ENCODE peak calls at places on chromosomes 1 and 21, in ten cellular contexts. J is kidney tubule cell; H is IMR-90; S is CD8-positive, alpha-beta T cell; U is left ventricle myocardium superior; Q is stimulated activated CD4-positive, alpha-beta T cell treated with anti-CD3 and anti-CD28 coated beads, Interleukin-1b, Interleukin-23, amount 100 ng/mL, for 1 hour; N is naive thymus-derived CD8-positive, alpha-beta T cell; E is pancreas; M is HuH-7; G is brain pericyte. V is an unnamed sample.

GRCh38 chr1:199855580-199855979 is 171.9 kb upstream of the NR5A2 start:
- DNase-seq in J (peak), H (peak), S (no peak), U (no peak), Q (no peak), N (no peak), E (no peak), M (no peak), G (no peak), V (no peak)

GRCh38 chr21:35643176-35643575 is 417.1 kb downstream of the SETD4 start:
- DNase-seq in J (peak), H (peak), S (no peak), U (no peak), Q (no peak), N (no peak), E (no peak), M (no peak), G (no peak), V (no peak)

GRCh38 chr1:74402873-74403272 is 109.5 kb downstream of the LRRC53 start:
- DNase-seq in J (no peak), H (no peak), S (no peak), U (no peak), Q (no peak), N (no peak), E (no peak), M (no peak), G (no peak), V (no peak)

GRCh38 chr1:94541175-94542087 is at the start of gene F3:
- DNase-seq in J (peak), H (peak), S (no peak), U (peak), Q (no peak), N (no peak), E (peak), M (peak), G (no peak), V (no peak)

GRCh38 chr1:23456226-23456625 is 27.8 kb downstream of the ASAP3 start:
- DNase-seq in J (no peak), H (no peak), S (no peak), U (no peak), Q (no peak), N (no peak), E (no peak), M (no peak), G (no peak), V (no peak)

GRCh38 chr1:200971428-200971903 is 52.0 kb downstream of the KIF21B start:
- DNase-seq in J (no peak), H (no peak), S (no peak), U (no peak), Q (no peak), N (no peak), E (no peak), M (no peak), G (no peak), V (no peak)

GRCh38 chr1:178613271-178613945 is 100.5 kb downstream of the TEX35 start:
- DNase-seq in J (no peak), H (no peak), S (no peak), U (no peak), Q (no peak), N (no peak), E (no peak), M (no peak), G (no peak), V (no peak)

GRCh38 chr1:1460540-1461130 is 10.9 kb upstream of the ATAD3B start:
- DNase-seq in J (no peak), H (no peak), S (no peak), U (no peak), Q (no peak), N (no peak), E (no peak), M (no peak), G (no peak), V (no peak)

GRCh38 chr1:150765229-150765976 is at the start of gene CTSS:
- DNase-seq in J (peak), H (peak), S (no peak), U (no peak), Q (no peak), N (peak), E (no peak), M (no peak), G (no peak), V (no peak)

GRCh38 chr1:28123461-28123961 is 35.1 kb upstream of the EYA3 start:
- DNase-seq in J (peak), H (peak), S (no peak), U (no peak), Q (no peak), N (no peak), E (no peak), M (no peak), G (no peak), V (no peak)

GRCh38 chr1:197222025-197222685 is 45.9 kb upstream of the CRB1 start:
- DNase-seq in J (peak), H (no peak), S (no peak), U (no peak), Q (no peak), N (no peak), E (no peak), M (no peak), G (no peak), V (no peak)

GRCh38 chr1:109910963-109911798 is 532 bp downstream of the CSF1 start:
- DNase-seq in J (no peak), H (no peak), S (no peak), U (peak), Q (no peak), N (peak), E (no peak), M (no peak), G (no peak), V (no peak)

GRCh38 chr21:45050361-45050785 is 24.0 kb upstream of the ADARB1 start:
- DNase-seq in J (no peak), H (no peak), S (no peak), U (no peak), Q (no peak), N (no peak), E (no peak), M (no peak), G (peak), V (no peak)

GRCh38 chr1:18955442-18956188 is 861 bp downstream of the IFFO2 start:
- DNase-seq in J (peak), H (no peak), S (peak), U (peak), Q (no peak), N (peak), E (peak), M (peak), G (no peak), V (peak)

GRCh38 chr1:45206808-45207624 is 611 bp upstream of the ZSWIM5 start:
- DNase-seq in J (no peak), H (no peak), S (no peak), U (no peak), Q (no peak), N (no peak), E (no peak), M (peak), G (no peak), V (no peak)

GRCh38 chr1:150272379-150272840 is at the start of gene C1orf54:
- DNase-seq in J (no peak), H (peak), S (no peak), U (peak), Q (no peak), N (no peak), E (no peak), M (no peak), G (peak), V (no peak)

GRCh38 chr1:210446479-210446878 is 117.8 kb downstream of the HHAT start:
- DNase-seq in J (peak), H (peak), S (peak), U (no peak), Q (peak), N (peak), E (no peak), M (no peak), G (peak), V (no peak)

GRCh38 chr1:208654241-208654640 is 410.1 kb upstream of the PLXNA2 start:
- DNase-seq in J (peak), H (no peak), S (no peak), U (no peak), Q (no peak), N (no peak), E (no peak), M (peak), G (no peak), V (no peak)

GRCh38 chr21:26756491-26757159 is 88.6 kb downstream of the ADAMTS1 start:
- DNase-seq in J (peak), H (peak), S (no peak), U (no peak), Q (no peak), N (no peak), E (no peak), M (no peak), G (no peak), V (no peak)

GRCh38 chr1:5938068-5938740 is 54.0 kb downstream of the NPHP4 start:
- DNase-seq in J (peak), H (peak), S (no peak), U (no peak), Q (no peak), N (no peak), E (no peak), M (no peak), G (no peak), V (no peak)

GRCh38 chr1:17729248-17729647 is 25.9 kb upstream of the ACTL8 start:
- DNase-seq in J (no peak), H (no peak), S (no peak), U (no peak), Q (no peak), N (no peak), E (no peak), M (no peak), G (no peak), V (no peak)

GRCh38 chr1:51957618-51958017 is 32.9 kb downstream of the RAB3B start:
- DNase-seq in J (no peak), H (no peak), S (no peak), U (no peak), Q (no peak), N (no peak), E (no peak), M (no peak), G (no peak), V (no peak)

GRCh38 chr1:20470174-20470573 is 15.8 kb downstream of the CAMK2N1 start:
- DNase-seq in J (peak), H (no peak), S (no peak), U (no peak), Q (no peak), N (no peak), E (no peak), M (no peak), G (no peak), V (no peak)

GRCh38 chr1:169630006-169630405 is at the start of gene SELP:
- DNase-seq in J (no peak), H (no peak), S (no peak), U (no peak), Q (no peak), N (no peak), E (no peak), M (no peak), G (no peak), V (no peak)

GRCh38 chr1:231600461-231600976 is 26.1 kb upstream of the DISC1 start:
- DNase-seq in J (no peak), H (peak), S (no peak), U (no peak), Q (no peak), N (no peak), E (no peak), M (no peak), G (no peak), V (no peak)

GRCh38 chr1:236070753-236071152 is 5.9 kb upstream of the NID1 start:
- DNase-seq in J (no peak), H (no peak), S (no peak), U (no peak), Q (no peak), N (no peak), E (no peak), M (no peak), G (no peak), V (no peak)

GRCh38 chr1:202249846-202250245 is 56.2 kb downstream of the LGR6 start:
- DNase-seq in J (no peak), H (no peak), S (no peak), U (no peak), Q (no peak), N (no peak), E (no peak), M (no peak), G (no peak), V (no peak)

GRCh38 chr1:172473302-172473701 is 29.4 kb upstream of the PIGC start:
- DNase-seq in J (no peak), H (no peak), S (no peak), U (no peak), Q (no peak), N (no peak), E (no peak), M (no peak), G (no peak), V (no peak)

GRCh38 chr1:153483776-153484175 is 23.3 kb upstream of the S100A7 start:
- DNase-seq in J (peak), H (no peak), S (no peak), U (no peak), Q (no peak), N (no peak), E (no peak), M (no peak), G (no peak), V (no peak)

GRCh38 chr21:26844258-26845065 is 747 bp downstream of the ADAMTS1 start:
- DNase-seq in J (peak), H (peak), S (no peak), U (peak), Q (no peak), N (no peak), E (peak), M (no peak), G (no peak), V (peak)

GRCh38 chr1:96487961-96488360 is 233.6 kb upstream of the PTBP2 start:
- DNase-seq in J (no peak), H (no peak), S (no peak), U (no peak), Q (no peak), N (no peak), E (no peak), M (no peak), G (no peak), V (no peak)

GRCh38 chr21:35578831-35579470 is 481.4 kb downstream of the SETD4 start:
- DNase-seq in J (no peak), H (peak), S (no peak), U (no peak), Q (no peak), N (no peak), E (no peak), M (no peak), G (no peak), V (no peak)

GRCh38 chr1:72282271-72282656 is at the start of gene NEGR1:
- DNase-seq in J (peak), H (peak), S (no peak), U (peak), Q (no peak), N (peak), E (no peak), M (peak), G (no peak), V (no peak)

V was measured in cortex of kidney.